ENCODE peak calls at places on chromosomes 16 and 17, in nine cellular contexts. B is OCI-LY7, D is fibroblast of pulmonary artery, F is WERI-Rb-1, Y is ovary, W is heart left ventricle, P is fibroblast of lung, L is GM12864, Q is transverse colon. S is an unnamed sample.

GRCh38 chr17:80303824-80304223 is 43.2 kb downstream of the RNF213 start:
- DNase-seq in B (no peak), D (no peak), F (no peak), Y (no peak), W (no peak), P (no peak), L (no peak), Q (no peak), S (no peak)

GRCh38 chr16:35140293-35140986 is 1681.0 kb downstream of the TP53TG3F start:
- DNase-seq in B (no peak), D (no peak), F (no peak), Y (no peak), W (no peak), P (no peak), L (no peak), Q (no peak), S (no peak)

GRCh38 chr17:6708357-6708961 is 4.7 kb downstream of the SLC13A5 start:
- DNase-seq in B (no peak), D (no peak), F (no peak), Y (no peak), W (no peak), P (no peak), L (no peak), Q (no peak), S (no peak)

GRCh38 chr17:31381165-31381668 is 10.3 kb upstream of the RAB11FIP4 start:
- DNase-seq in B (no peak), D (no peak), F (no peak), Y (no peak), W (no peak), P (no peak), L (no peak), Q (no peak), S (no peak)

GRCh38 chr17:75826561-75827290 is 17.5 kb downstream of the UNC13D start:
- DNase-seq in B (peak; percentile 33), D (no peak), F (no peak), Y (no peak), W (no peak), P (no peak), L (no peak), Q (no peak), S (no peak)

GRCh38 chr16:8511464-8511863 is 78.8 kb downstream of the TMEM114 start:
- DNase-seq in B (peak; percentile 1), D (no peak), F (no peak), Y (no peak), W (no peak), P (no peak), L (no peak), Q (no peak), S (no peak)

GRCh38 chr16:23207485-23207884 is 24.9 kb downstream of the SCNN1G start:
- DNase-seq in B (no peak), D (no peak), F (no peak), Y (no peak), W (no peak), P (no peak), L (no peak), Q (no peak), S (no peak)

GRCh38 chr16:5820472-5820871 is 722.9 kb upstream of the EEF2KMT start:
- DNase-seq in B (no peak), D (no peak), F (no peak), Y (no peak), W (no peak), P (no peak), L (no peak), Q (no peak), S (no peak)

GRCh38 chr17:75456417-75457046 is at the start of gene TMEM94:
- DNase-seq in B (peak; percentile 100), D (peak; percentile 98), F (peak; percentile 98), Y (peak; percentile 96), W (peak; percentile 96), P (peak; percentile 98), L (peak; percentile 96), Q (peak; percentile 96), S (peak; percentile 87)

GRCh38 chr17:3944485-3945388 is 19.5 kb downstream of the ATP2A3 start:
- DNase-seq in B (peak; percentile 74), D (peak; percentile 52), F (no peak), Y (peak; percentile 85), W (peak; percentile 89), P (peak; percentile 57), L (no peak), Q (peak; percentile 37), S (peak; percentile 90)

GRCh38 chr16:22322021-22322471 is 24.8 kb downstream of the POLR3E start:
- DNase-seq in B (no peak), D (no peak), F (no peak), Y (no peak), W (no peak), P (no peak), L (no peak), Q (no peak), S (no peak)

GRCh38 chr16:27449434-27450188 is 47.6 kb downstream of the IL21R start:
- DNase-seq in B (peak; percentile 23), D (no peak), F (no peak), Y (no peak), W (peak; percentile 65), P (no peak), L (no peak), Q (peak; percentile 59), S (no peak)

GRCh38 chr16:76656951-76657498 is 379.8 kb downstream of the CNTNAP4 start:
- DNase-seq in B (no peak), D (no peak), F (no peak), Y (no peak), W (no peak), P (no peak), L (no peak), Q (no peak), S (no peak)

GRCh38 chr17:42200702-42201101 is 6.4 kb upstream of the GHDC start:
- DNase-seq in B (no peak), D (peak; percentile 88), F (no peak), Y (peak; percentile 73), W (peak; percentile 73), P (peak; percentile 12), L (no peak), Q (peak; percentile 39), S (no peak)

GRCh38 chr17:48961516-48962233 is 6.7 kb downstream of the GIP start:
- DNase-seq in B (no peak), D (peak; percentile 52), F (peak; percentile 89), Y (no peak), W (peak; percentile 25), P (peak; percentile 38), L (no peak), Q (no peak), S (no peak)

GRCh38 chr17:57096472-57097198 is 11.6 kb downstream of the AKAP1 start:
- DNase-seq in B (no peak), D (no peak), F (no peak), Y (no peak), W (no peak), P (no peak), L (no peak), Q (no peak), S (no peak)

GRCh38 chr17:64504769-64505319 is 1.2 kb downstream of the DDX5 start:
- DNase-seq in B (no peak), D (peak; percentile 76), F (no peak), Y (peak; percentile 41), W (no peak), P (no peak), L (no peak), Q (no peak), S (no peak)

GRCh38 chr17:64506576-64507417 is at the start of gene CEP95:
- DNase-seq in B (peak; percentile 97), D (peak; percentile 99), F (peak; percentile 99), Y (peak; percentile 98), W (peak; percentile 96), P (peak; percentile 99), L (peak; percentile 91), Q (peak; percentile 95), S (peak; percentile 88)

GRCh38 chr17:64503821-64504768 is 2.0 kb downstream of the DDX5 start:
- DNase-seq in B (no peak), D (no peak), F (no peak), Y (no peak), W (no peak), P (no peak), L (no peak), Q (no peak), S (no peak)

GRCh38 chr17:64506201-64506575 is at the start of gene DDX5:
- DNase-seq in B (peak; percentile 97), D (peak; percentile 97), F (peak; percentile 99), Y (peak; percentile 97), W (peak; percentile 98), P (peak; percentile 96), L (peak; percentile 96), Q (peak; percentile 99), S (peak; percentile 94)

GRCh38 chr17:64505320-64506200 is 529 bp downstream of the DDX5 start:
- DNase-seq in B (peak; percentile 92), D (peak; percentile 90), F (peak; percentile 86), Y (peak; percentile 93), W (peak; percentile 94), P (peak; percentile 92), L (peak; percentile 50), Q (peak; percentile 94), S (peak; percentile 77)
- TF ChIP-seq CTCF in B (no peak), D (no peak), F (no peak), Y (peak; percentile 14), W (no peak), P (no peak), L (no peak), Q (peak; percentile 30), S (no peak)

GRCh38 chr17:36609498-36609862 is 8.1 kb downstream of the MRM1 start:
- DNase-seq in B (no peak), D (no peak), F (no peak), Y (no peak), W (no peak), P (no peak), L (no peak), Q (no peak), S (no peak)
- TF ChIP-seq CTCF in B (peak; percentile 50), D (no peak), F (no peak), Y (no peak), W (no peak), P (no peak), L (no peak), Q (no peak), S (no peak)

DNA sequence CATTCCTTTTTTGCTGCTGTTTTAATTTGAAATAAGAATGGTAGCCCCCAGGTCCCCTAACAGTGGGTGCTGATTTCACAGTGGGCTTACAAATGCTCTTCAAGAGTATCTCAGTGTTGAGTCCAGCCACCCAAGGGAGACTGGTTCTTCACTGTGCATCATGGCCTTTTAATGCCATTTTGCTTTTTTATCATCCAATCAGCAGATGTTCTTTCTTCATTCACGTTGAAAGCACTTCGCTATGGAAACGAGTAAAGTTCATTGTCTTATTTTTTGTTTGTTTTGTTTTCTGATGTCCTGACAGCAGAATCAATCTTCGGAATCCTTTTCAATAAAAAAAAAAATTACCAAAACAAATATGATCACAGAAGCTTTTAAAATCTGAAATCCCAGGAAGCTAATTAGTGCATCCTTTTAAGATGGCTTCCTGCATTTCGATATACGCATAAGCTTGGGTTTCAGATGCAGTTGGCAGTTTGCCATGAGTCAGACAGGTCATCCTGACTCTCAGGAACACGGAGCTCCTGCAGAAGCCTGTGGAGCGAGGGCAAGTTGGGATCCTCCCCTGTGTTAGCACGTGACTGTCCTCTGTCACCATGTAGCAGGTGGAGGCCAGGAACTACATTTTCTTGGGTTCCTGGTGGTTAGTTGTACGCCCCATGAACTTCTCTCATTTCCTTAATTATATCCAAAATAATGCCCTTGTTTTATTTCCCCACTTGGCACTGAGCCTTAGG is 428.9 kb downstream of the MAF start:
- DNase-seq in B (no peak), D (no peak), F (no peak), Y (no peak), W (no peak), P (no peak), L (no peak), Q (no peak), S (no peak)
- TF ChIP-seq CTCF in B (no peak), D (no peak), F (no peak), Y (no peak), W (no peak), P (no peak), L (no peak), Q (no peak), S (no peak)

GRCh38 chr17:18004901-18005305 is 32.2 kb downstream of the DRC3 start:
- DNase-seq in B (no peak), D (no peak), F (no peak), Y (no peak), W (no peak), P (no peak), L (no peak), Q (no peak), S (no peak)
- TF ChIP-seq CTCF in B (no peak), D (peak; percentile 23), F (peak; percentile 55), Y (no peak), W (peak; percentile 5), P (no peak), L (peak; percentile 28), Q (no peak), S (peak; percentile 39)

S was measured in endothelial cell.